ENCODE peak calls at places on chromosomes 13 and 19, in seven cellular contexts. U, H, D, L, C, R and W are unnamed samples.

GRCh38 chr19:39342647-39343305 is 555 bp downstream of the SAMD4B start:
- DNase-seq in D (peak), H (peak), U (no peak), C (no peak), L (no peak), R (no peak), W (no peak)

GRCh38 chr13:28586585-28587540 is 72.1 kb upstream of the POMP start:
- DNase-seq in D (no peak), L (no peak), U (no peak), H (no peak), R (no peak), C (no peak), W (no peak)

GRCh38 chr13:94382520-94382919 is 97.0 kb downstream of the DCT start:
- DNase-seq in L (no peak), D (no peak), C (no peak), U (no peak), H (no peak), R (no peak), W (no peak)

GRCh38 chr13:51737609-51738008 is 66.4 kb downstream of the DHRS12 start:
- DNase-seq in L (no peak), H (no peak), C (no peak), D (no peak), R (no peak), U (no peak), W (no peak)

GRCh38 chr19:2055871-2056809 is 5.1 kb upstream of the MKNK2 start:
- DNase-seq in C (peak), L (peak), H (no peak), D (peak), U (no peak), R (no peak), W (peak)

GRCh38 chr19:46288896-46289588 is 7.8 kb upstream of the HIF3A start:
- DNase-seq in D (no peak), R (no peak), H (no peak), U (peak), C (no peak), L (no peak), W (peak)

GRCh38 chr19:43700368-43701015 is 15.4 kb upstream of the IRGC start:
- DNase-seq in U (no peak), H (no peak), R (no peak), D (no peak), L (no peak), C (no peak), W (peak)

GRCh38 chr19:44582581-44583265 is 30.6 kb upstream of the IGSF23 start:
- DNase-seq in C (peak), U (peak), L (peak), R (no peak), H (peak), D (peak), W (no peak)

GRCh38 chr19:10289836-10290438 is at the start of gene ICAM5:
- DNase-seq in U (no peak), L (no peak), C (peak), H (peak), R (no peak), D (no peak), W (peak)

GRCh38 chr19:35712910-35713845 is 4.6 kb upstream of the KMT2B start:
- DNase-seq in D (no peak), C (no peak), R (peak), U (no peak), H (no peak), L (peak), W (no peak)

GRCh38 chr19:6794817-6795431 is 22.4 kb downstream of the VAV1 start:
- DNase-seq in L (no peak), U (no peak), R (no peak), D (no peak), C (no peak), H (peak), W (no peak)

GRCh38 chr19:23261496-23262020 is 11.4 kb upstream of the ZNF724 start:
- DNase-seq in R (no peak), L (no peak), C (no peak), H (no peak), U (no peak), D (no peak), W (no peak)

GRCh38 chr19:17220207-17220758 is 5.1 kb downstream of the USE1 start:
- DNase-seq in L (no peak), U (no peak), H (peak), C (no peak), R (no peak), D (no peak), W (peak)

GRCh38 chr13:80037505-80037888 is 303.4 kb downstream of the SPRY2 start:
- DNase-seq in H (no peak), U (no peak), D (no peak), C (no peak), L (no peak), R (no peak), W (peak)

GRCh38 chr13:28338202-28338601 is 156.7 kb downstream of the FLT1 start:
- DNase-seq in D (no peak), H (no peak), U (no peak), C (no peak), R (no peak), L (no peak), W (no peak)

GRCh38 chr19:15551183-15552004 is 43.1 kb downstream of the CYP4F22 start:
- DNase-seq in C (no peak), U (peak), R (no peak), L (no peak), H (peak), D (peak), W (no peak)

GRCh38 chr13:36758345-36758744 is 60.7 kb upstream of the RFXAP start:
- DNase-seq in C (no peak), L (no peak), H (no peak), U (no peak), R (no peak), D (peak), W (no peak)

GRCh38 chr19:33866696-33867095 is 70.0 kb downstream of the KCTD15 start:
- DNase-seq in C (no peak), R (no peak), U (no peak), L (no peak), D (no peak), H (no peak), W (no peak)

GRCh38 chr19:1064661-1065605 is 2.0 kb upstream of the ARHGAP45 start:
- DNase-seq in U (peak), L (peak), H (no peak), R (no peak), C (peak), D (peak), W (peak)

GRCh38 chr19:48746738-48747575 is at the start of gene IZUMO1:
- DNase-seq in H (peak), L (peak), C (peak), U (peak), R (no peak), D (peak), W (peak)

GRCh38 chr19:18507021-18507726 is 14.7 kb downstream of the ELL start:
- DNase-seq in R (no peak), U (no peak), L (no peak), D (peak), H (no peak), C (no peak), W (no peak)

GRCh38 chr19:35347171-35347929 is at the start of gene FFAR1:
- DNase-seq in L (peak), C (no peak), H (peak), D (no peak), R (peak), U (no peak), W (no peak)

GRCh38 chr13:78060966-78061365 is 142.3 kb upstream of the EDNRB start:
- DNase-seq in R (no peak), C (no peak), L (no peak), D (no peak), H (no peak), U (no peak), W (no peak)

GRCh38 chr13:59088716-59089115 is 1075.0 kb downstream of the DIAPH3 start:
- DNase-seq in H (no peak), R (no peak), L (no peak), D (no peak), C (no peak), U (no peak), W (peak)

DNA sequence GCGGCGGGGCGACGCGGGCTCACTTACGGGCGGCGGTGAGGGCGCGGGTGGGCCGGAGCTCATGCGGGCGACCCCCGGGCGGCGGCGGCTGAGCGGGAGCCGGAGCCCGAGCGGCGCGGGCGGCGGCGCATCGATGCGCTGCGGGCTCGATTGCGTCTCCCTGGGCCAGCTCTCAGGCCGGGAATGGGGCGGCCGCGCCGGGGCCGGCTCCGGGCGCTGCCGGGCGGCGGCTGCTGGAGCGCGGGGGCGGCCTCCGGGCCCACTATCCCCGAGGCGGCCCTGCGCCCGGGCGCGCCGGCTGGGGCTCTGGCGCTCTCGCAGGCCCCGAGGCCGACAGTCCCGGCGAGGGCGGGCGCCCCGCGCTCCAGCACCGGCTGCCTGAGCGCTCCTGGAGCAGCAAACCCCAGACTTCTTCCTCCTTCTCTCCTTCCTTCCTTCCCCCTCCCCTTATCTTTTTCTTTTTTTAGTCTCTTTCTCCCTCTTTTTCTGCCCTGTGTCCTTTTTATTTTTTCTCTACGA is 1.5 kb upstream of the TSHZ3 start:
- DNase-seq in C (no peak), D (peak), L (peak), H (peak), R (no peak), U (no peak), W (peak)
- TF ChIP-seq RAD21 in C (no peak), D (no peak), L (no peak), H (no peak), R (no peak), U (no peak), W (no peak)

DNA sequence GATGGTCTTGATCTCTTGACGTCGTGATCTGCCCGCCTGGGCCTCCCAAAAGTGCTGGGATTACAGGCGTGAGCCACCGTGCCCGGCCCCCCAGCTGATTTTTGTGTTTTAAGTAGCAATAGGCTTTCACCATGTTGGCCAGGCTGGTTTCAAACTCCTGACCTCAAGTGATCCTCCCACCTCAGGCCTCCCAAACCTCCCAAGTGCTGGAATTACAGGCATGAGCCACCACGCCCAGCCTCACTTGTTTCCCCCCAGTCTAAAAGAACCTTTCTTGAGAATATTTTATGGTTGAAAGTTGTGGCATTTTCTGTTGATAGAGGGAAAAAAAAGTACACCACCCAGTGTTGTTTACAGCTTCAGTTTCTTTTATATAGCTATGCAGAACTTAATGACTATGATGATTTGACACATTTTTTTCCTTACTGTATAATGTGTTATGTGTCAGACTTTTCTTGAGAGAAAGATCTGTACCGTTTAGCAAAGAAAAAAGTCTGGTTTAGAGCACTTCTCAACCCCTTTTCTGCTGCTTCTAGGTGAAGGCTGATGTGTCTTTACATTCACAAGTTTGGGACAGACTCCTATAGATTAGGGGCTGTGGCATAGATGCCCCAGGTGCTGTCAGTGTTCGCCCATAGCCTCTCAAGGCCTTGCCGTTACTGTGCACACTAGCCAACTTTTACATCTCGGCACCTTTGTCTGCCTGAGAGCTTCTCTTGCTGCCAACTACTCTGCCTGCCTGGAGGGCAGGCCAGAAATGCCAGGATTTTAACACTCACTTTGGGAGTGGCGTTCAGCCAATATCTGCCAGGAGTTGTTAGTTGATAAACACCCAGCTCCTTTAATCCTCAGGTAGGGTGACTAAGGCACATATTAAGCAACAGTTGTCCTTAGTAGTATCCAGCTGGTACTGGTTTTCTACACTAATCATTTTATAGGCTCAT is 33.0 kb downstream of the KCTD4 start:
- DNase-seq in C (peak), H (no peak), L (no peak), D (no peak), R (no peak), U (peak), W (no peak)
- TF ChIP-seq RAD21 in C (peak), H (no peak), L (no peak), D (no peak), R (no peak), U (no peak), W (no peak)

DNA sequence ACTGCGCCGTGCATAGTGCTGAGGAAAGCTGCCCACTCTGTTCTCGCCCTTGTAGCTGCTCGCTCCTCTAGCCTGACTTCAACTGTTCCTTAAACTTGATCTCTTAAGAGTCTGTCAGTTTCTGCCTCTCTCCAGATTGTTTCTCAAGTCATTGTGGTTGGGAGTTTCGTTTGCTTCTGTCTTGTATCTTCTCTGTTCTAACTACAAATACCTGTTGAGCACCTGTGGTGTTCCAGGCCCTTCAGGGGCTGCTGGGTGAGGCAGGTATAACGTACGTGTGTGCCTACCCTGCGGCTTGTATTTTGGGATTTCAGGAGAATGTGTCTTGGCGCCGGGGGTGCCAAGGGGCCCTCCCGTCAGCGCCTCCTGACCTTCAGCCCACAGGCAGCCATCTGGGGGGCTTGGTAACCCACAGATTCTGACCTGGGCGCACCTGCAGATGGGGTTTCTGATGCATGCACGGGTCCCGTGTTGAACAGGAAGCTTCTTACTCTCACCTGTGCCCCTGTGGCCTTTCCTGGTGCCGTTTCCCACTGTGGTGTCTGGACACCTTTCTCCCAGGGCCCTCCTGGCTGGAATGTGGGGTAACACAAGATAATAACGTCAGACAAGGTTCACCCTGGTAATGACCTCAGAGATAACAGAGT is 17.2 kb upstream of the DCUN1D2 start:
- DNase-seq in U (no peak), D (no peak), R (no peak), H (no peak), C (no peak), L (no peak), W (no peak)
- TF ChIP-seq RAD21 in U (no peak), D (no peak), R (no peak), H (no peak), C (no peak), L (no peak), W (no peak)

GRCh38 chr19:55258476-55258827 is 365 bp downstream of the PPP6R1 start:
- DNase-seq in R (no peak), C (no peak), H (peak), U (no peak), L (no peak), D (peak), W (no peak)

GRCh38 chr19:55256562-55257460 is 2.0 kb downstream of the PPP6R1 start:
- DNase-seq in C (no peak), R (no peak), L (no peak), H (no peak), D (no peak), U (no peak), W (no peak)

GRCh38 chr19:55257461-55258411 is 1.1 kb downstream of the PPP6R1 start:
- DNase-seq in H (peak), R (no peak), D (peak), C (no peak), U (no peak), L (peak), W (peak)

GRCh38 chr19:55259540-55260210 is 858 bp upstream of the PPP6R1 start:
- DNase-seq in U (no peak), H (no peak), R (no peak), L (no peak), C (no peak), D (no peak), W (no peak)

GRCh38 chr19:55258828-55259539 is at the start of gene PPP6R1:
- DNase-seq in H (peak), C (peak), D (peak), L (peak), R (peak), U (peak), W (peak)
- TF ChIP-seq RAD21 in H (peak), C (no peak), D (peak), L (peak), R (no peak), U (peak), W (peak)

DNA sequence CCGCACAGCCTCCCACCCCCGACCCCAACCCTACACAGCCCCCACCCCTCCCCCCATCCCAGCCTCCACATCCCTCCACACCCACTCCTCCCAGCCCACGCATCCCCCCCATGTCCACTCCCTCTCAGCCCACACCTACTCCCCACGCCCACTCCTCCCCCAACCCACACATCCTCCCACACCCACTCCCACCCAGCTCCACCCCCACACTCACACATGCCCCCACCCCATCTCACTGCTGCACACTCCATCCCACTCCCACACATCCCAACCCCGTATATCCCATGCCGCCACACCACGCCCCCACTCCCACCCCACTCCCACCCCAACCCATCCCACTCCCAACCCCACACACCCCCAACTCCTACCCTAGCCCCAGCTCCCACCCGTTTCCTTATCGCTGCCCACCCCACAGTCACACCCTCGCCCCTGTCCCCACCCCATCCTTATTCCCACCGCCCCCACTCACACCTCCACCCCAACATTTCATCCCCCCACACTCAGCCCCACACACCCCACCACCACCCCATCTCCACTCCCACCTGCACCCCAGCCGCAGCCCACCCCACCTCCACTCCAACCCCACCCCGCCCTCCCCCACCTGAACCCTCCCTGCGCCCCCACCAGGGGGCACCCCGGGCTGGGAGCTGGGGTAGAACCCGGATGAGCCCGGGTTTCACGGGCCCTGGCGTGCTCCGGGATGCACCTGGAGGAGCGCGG is 809 bp downstream of the TDRD12 start:
- DNase-seq in D (peak), U (no peak), H (no peak), C (no peak), L (no peak), R (no peak), W (no peak)
- TF ChIP-seq RAD21 in D (no peak), U (no peak), H (no peak), C (no peak), L (peak), R (no peak), W (no peak)

GRCh38 chr13:73809561-73809960 is 324.6 kb downstream of the KLF12 start:
- DNase-seq in L (no peak), U (no peak), C (no peak), H (no peak), R (no peak), D (no peak), W (peak)

DNA sequence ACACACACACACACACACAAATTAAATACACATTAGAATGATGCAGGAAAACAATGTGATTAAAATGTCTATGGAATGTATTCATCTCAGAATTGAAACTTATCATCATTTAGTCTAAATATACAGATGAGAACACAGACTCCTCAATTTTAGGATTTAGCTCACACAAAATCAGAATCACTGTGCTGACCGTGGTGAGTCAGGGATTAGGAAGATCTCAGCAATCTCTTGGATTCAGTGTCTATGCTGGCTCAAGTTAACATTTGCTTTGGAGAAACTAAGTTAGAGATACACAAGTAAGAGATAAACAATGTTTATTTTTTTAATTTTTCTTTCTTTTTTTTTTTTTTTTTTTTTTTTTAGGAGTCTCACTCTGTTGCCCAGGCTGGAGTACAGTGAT is 323.6 kb downstream of the KLF12 start:
- DNase-seq in C (no peak), U (no peak), L (no peak), H (no peak), D (no peak), R (no peak), W (peak)
- TF ChIP-seq RAD21 in C (no peak), U (no peak), L (no peak), H (no peak), D (no peak), R (no peak), W (no peak)

DNA sequence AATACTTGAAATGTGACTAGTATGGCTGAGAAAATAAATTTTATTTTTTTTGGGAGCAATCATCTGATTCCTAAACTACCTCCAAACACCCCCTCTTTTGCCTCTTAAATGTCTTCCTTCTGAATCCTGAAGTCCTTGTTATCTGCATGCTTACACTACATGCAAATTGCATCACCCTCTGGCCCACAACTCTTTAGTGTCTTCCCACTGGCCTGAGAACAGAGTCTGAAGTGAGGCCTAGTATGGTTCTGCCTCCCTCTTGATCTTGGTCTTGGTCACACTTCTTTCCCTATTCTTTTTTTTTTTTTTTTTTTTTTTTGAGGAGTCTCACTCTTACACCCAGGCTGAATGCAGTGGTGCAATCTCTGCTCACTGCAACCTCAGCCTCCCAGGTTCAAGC is 4.8 kb downstream of the ZNF558 start:
- DNase-seq in U (no peak), R (no peak), C (no peak), H (no peak), D (no peak), L (no peak), W (no peak)
- TF ChIP-seq RAD21 in U (no peak), R (no peak), C (no peak), H (no peak), D (no peak), L (no peak), W (no peak)